ENCODE peak calls at places on chromosomes 16 and 17, in seven cellular contexts. F, Q, R, E, A, O and D are unnamed samples.

GRCh38 chr17:70110443-70110880 is 35.4 kb downstream of the KCNJ16 start:
- DNase-seq in A (no peak), O (peak), F (peak), E (no peak), Q (peak), R (peak), D (no peak)

GRCh38 chr16:90020260-90020837 is 1.1 kb upstream of the DBNDD1 start:
- DNase-seq in E (no peak), F (no peak), A (no peak), O (no peak), Q (peak), R (no peak), D (no peak)

GRCh38 chr16:55091213-55091870 is 160.7 kb downstream of the IRX5 start:
- DNase-seq in F (no peak), O (no peak), E (no peak), R (no peak), A (no peak), Q (no peak), D (no peak)

GRCh38 chr16:56477096-56477878 is 25.9 kb downstream of the OGFOD1 start:
- DNase-seq in R (peak), O (peak), A (no peak), E (no peak), F (peak), Q (peak), D (no peak)

GRCh38 chr17:44595216-44595775 is 38.0 kb downstream of the FZD2 start:
- DNase-seq in O (no peak), R (no peak), Q (no peak), A (no peak), E (no peak), F (no peak), D (no peak)

GRCh38 chr17:56681561-56682266 is 88.2 kb downstream of the NOG start:
- DNase-seq in F (peak), Q (peak), A (no peak), E (peak), O (peak), R (peak), D (no peak)

GRCh38 chr16:66161942-66162341 is 204.5 kb upstream of the CDH5 start:
- DNase-seq in E (no peak), A (no peak), R (no peak), F (no peak), O (no peak), Q (no peak), D (no peak)

GRCh38 chr16:2426941-2427361 is 2.3 kb upstream of the CCNF start:
- DNase-seq in F (no peak), A (no peak), R (peak), E (no peak), Q (no peak), O (peak), D (peak)

GRCh38 chr17:82201498-82201910 is 11.1 kb downstream of the CCDC57 start:
- DNase-seq in O (no peak), Q (no peak), E (no peak), A (no peak), R (no peak), F (no peak), D (no peak)

GRCh38 chr17:3222505-3222904 is 15.0 kb downstream of the OR1A1 start:
- DNase-seq in Q (no peak), F (no peak), E (no peak), O (no peak), R (no peak), A (no peak), D (no peak)

GRCh38 chr16:67877064-67877463 is 4.2 kb downstream of the EDC4 start:
- DNase-seq in E (no peak), Q (no peak), A (no peak), O (no peak), R (no peak), F (no peak), D (no peak)

GRCh38 chr17:80492343-80493136 is 16.1 kb upstream of the NPTX1 start:
- DNase-seq in R (no peak), Q (no peak), A (no peak), F (no peak), E (no peak), O (no peak), D (no peak)

GRCh38 chr16:866252-866651 is 65.7 kb upstream of the GNG13 start:
- DNase-seq in Q (no peak), O (no peak), E (no peak), A (no peak), R (no peak), F (no peak), D (peak)

GRCh38 chr16:85401917-85402766 is 211.0 kb upstream of the GSE1 start:
- DNase-seq in O (no peak), F (no peak), E (no peak), R (no peak), A (no peak), Q (no peak), D (peak)

GRCh38 chr17:70636517-70637133 is 467.3 kb downstream of the KCNJ2 start:
- DNase-seq in A (no peak), R (peak), F (peak), Q (peak), E (peak), O (peak), D (no peak)

GRCh38 chr16:85704011-85704410 is 15.3 kb upstream of the GINS2 start:
- DNase-seq in F (no peak), A (no peak), R (no peak), O (no peak), Q (no peak), E (no peak), D (no peak)

GRCh38 chr17:57518587-57519118 is 226.4 kb downstream of the CCDC182 start:
- DNase-seq in A (no peak), R (no peak), O (no peak), Q (no peak), F (peak), E (no peak), D (no peak)

GRCh38 chr17:68381076-68381900 is 76.0 kb downstream of the WIPI1 start:
- DNase-seq in Q (peak), F (peak), R (peak), A (no peak), O (peak), E (no peak), D (no peak)

DNA sequence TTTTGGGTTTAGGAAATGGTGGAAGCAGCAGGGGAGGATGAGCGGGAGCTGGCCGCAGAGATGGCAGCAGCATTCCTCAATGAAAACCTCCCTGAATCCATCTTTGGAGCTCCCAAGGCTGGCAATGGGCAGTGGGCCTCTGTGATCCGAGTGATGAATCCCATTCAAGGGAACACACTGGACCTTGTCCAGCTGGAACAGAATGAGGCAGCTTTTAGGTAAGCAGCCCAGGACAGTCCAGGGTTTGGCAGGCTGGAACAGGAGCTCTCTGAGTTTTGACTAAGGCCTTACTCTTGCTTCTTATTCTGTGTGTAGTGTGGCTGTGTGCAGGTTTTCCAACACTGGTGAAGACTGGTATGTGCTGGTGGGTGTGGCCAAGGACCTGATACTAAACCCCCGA is 41.4 kb downstream of the SF3B3 start:
- DNase-seq in O (no peak), E (no peak), R (no peak), A (no peak), Q (no peak), F (no peak), D (no peak)
- TF ChIP-seq CTCF in O (no peak), E (no peak), R (no peak), A (no peak), Q (no peak), F (no peak), D (no peak)

DNA sequence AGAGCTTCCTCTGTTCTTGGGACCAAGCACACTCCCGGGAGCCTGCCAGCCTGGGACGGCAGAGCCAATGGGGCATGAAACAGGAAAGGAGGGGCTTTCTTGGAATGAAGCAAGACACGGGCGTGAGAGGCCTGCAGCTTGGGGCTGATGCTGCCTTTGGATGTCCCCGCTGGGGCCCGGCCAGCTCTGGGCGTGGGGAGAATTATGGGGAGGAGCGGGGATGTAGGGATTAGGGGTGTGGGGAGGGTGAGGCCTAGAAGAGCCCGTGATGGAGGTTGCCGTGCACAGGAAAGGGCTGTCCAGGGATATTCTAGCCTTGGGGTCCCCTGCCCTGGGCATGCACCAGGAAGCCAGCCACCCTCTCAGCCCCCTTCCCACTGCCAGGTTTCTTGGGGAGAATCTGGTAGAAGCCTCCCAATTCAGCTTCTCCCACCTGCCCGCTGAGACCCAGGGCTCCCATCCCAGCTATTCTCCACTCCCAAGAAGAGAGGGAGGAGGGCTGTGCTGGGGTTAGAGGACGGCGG is 20.1 kb upstream of the NXPH3 start:
- DNase-seq in Q (no peak), F (peak), A (no peak), O (no peak), E (no peak), R (no peak), D (no peak)
- TF ChIP-seq CTCF in Q (no peak), F (no peak), A (no peak), O (no peak), E (no peak), R (no peak), D (no peak)

GRCh38 chr17:8221663-8222379 is 11.4 kb upstream of the AURKB start:
- DNase-seq in Q (peak), A (peak), R (peak), E (peak), F (peak), O (peak), D (no peak)
- TF ChIP-seq CTCF in Q (no peak), A (no peak), R (no peak), E (no peak), F (no peak), O (no peak), D (no peak)

GRCh38 chr17:37490022-37490587 is 414 bp downstream of the DUSP14 start:
- DNase-seq in E (peak), A (peak), F (peak), O (peak), Q (peak), R (peak), D (no peak)
- TF ChIP-seq CTCF in E (peak), A (no peak), F (peak), O (no peak), Q (peak), R (no peak), D (peak)

GRCh38 chr16:48681520-48681919 is 71.5 kb upstream of the N4BP1 start:
- DNase-seq in O (no peak), R (peak), E (no peak), Q (no peak), F (no peak), A (no peak), D (no peak)
- TF ChIP-seq CTCF in O (no peak), R (no peak), E (peak), Q (no peak), F (no peak), A (no peak), D (no peak)